ENCODE peak calls at places on chromosomes 11 and 22, in four cellular contexts. One of them, this sample, is unnamed.
A peak's percentile ranks its signal among the peaks of the same experiment; 100 is the strongest.

GRCh38 chr11:60459345-60459744 is 3.7 kb downstream of the MS4A1 start:
- DNase-seq in GM23248: no peak
- DNase-seq in neuronal stem cell: no peak
- DNase-seq in mesenchymal stem cell: no peak
- DNase-seq in this sample: no peak

GRCh38 chr11:57460017-57460755 is at the start of gene RTN4RL2:
- DNase-seq in mesenchymal stem cell: peak; percentile 52
- DNase-seq in neuronal stem cell: peak; percentile 72
- DNase-seq in GM23248: peak; percentile 67
- DNase-seq in this sample: peak; percentile 80

GRCh38 chr22:38707346-38707745 is 1.6 kb downstream of the GTPBP1 start:
- DNase-seq in mesenchymal stem cell: peak; percentile 69
- DNase-seq in neuronal stem cell: no peak
- DNase-seq in GM23248: peak; percentile 75
- DNase-seq in this sample: no peak

GRCh38 chr11:7882860-7883259 is 48.2 kb downstream of the OR10A6 start:
- DNase-seq in GM23248: peak; percentile 20
- DNase-seq in neuronal stem cell: no peak
- DNase-seq in mesenchymal stem cell: no peak
- DNase-seq in this sample: no peak

GRCh38 chr22:37636186-37636948 is 3.1 kb upstream of the SH3BP1 start:
- DNase-seq in GM23248: peak; percentile 27
- DNase-seq in mesenchymal stem cell: peak; percentile 91
- DNase-seq in neuronal stem cell: no peak
- DNase-seq in this sample: no peak

GRCh38 chr22:38744981-38745380 is 10.8 kb downstream of the SUN2 start:
- DNase-seq in neuronal stem cell: no peak
- DNase-seq in GM23248: no peak
- DNase-seq in mesenchymal stem cell: no peak
- DNase-seq in this sample: no peak

GRCh38 chr11:1117970-1118369 is 39.8 kb upstream of the MUC5AC start:
- DNase-seq in neuronal stem cell: no peak
- DNase-seq in GM23248: no peak
- DNase-seq in mesenchymal stem cell: no peak
- DNase-seq in this sample: no peak

GRCh38 chr11:112017538-112017937 is 7.7 kb upstream of the DLAT start:
- DNase-seq in mesenchymal stem cell: no peak
- DNase-seq in GM23248: peak; percentile 54
- DNase-seq in neuronal stem cell: no peak
- DNase-seq in this sample: no peak

GRCh38 chr11:3861698-3862097 is 6.2 kb downstream of the STIM1 start:
- DNase-seq in mesenchymal stem cell: no peak
- DNase-seq in GM23248: no peak
- DNase-seq in neuronal stem cell: no peak
- DNase-seq in this sample: no peak

GRCh38 chr11:3995949-3996554 is 98.5 kb upstream of the RRM1 start:
- DNase-seq in GM23248: peak; percentile 81
- DNase-seq in mesenchymal stem cell: peak; percentile 66
- DNase-seq in neuronal stem cell: no peak
- DNase-seq in this sample: no peak

GRCh38 chr11:102115557-102115956 is 5.3 kb downstream of the YAP1 start:
- DNase-seq in GM23248: peak; percentile 63
- DNase-seq in neuronal stem cell: peak; percentile 45
- DNase-seq in mesenchymal stem cell: peak; percentile 69
- DNase-seq in this sample: no peak

GRCh38 chr22:43338766-43339345 is 4.3 kb downstream of the SCUBE1 start:
- DNase-seq in neuronal stem cell: no peak
- DNase-seq in mesenchymal stem cell: no peak
- DNase-seq in GM23248: no peak
- DNase-seq in this sample: no peak

GRCh38 chr11:2805388-2806057 is 80.1 kb downstream of the CDKN1C start:
- DNase-seq in mesenchymal stem cell: no peak
- DNase-seq in GM23248: no peak
- DNase-seq in neuronal stem cell: no peak
- DNase-seq in this sample: peak; percentile 24

GRCh38 chr11:106939157-106939556 is 79.1 kb downstream of the GUCY1A2 start:
- DNase-seq in neuronal stem cell: no peak
- DNase-seq in GM23248: no peak
- DNase-seq in mesenchymal stem cell: no peak
- DNase-seq in this sample: no peak

GRCh38 chr11:63180536-63180935 is 36.5 kb upstream of the SLC22A24 start:
- DNase-seq in GM23248: no peak
- DNase-seq in mesenchymal stem cell: no peak
- DNase-seq in neuronal stem cell: no peak
- DNase-seq in this sample: no peak

GRCh38 chr11:63179446-63180068 is 35.5 kb upstream of the SLC22A24 start:
- DNase-seq in neuronal stem cell: no peak
- DNase-seq in mesenchymal stem cell: no peak
- DNase-seq in GM23248: no peak
- DNase-seq in this sample: no peak

GRCh38 chr11:63177872-63178271 is 33.9 kb upstream of the SLC22A24 start:
- DNase-seq in GM23248: no peak
- DNase-seq in neuronal stem cell: no peak
- DNase-seq in mesenchymal stem cell: no peak
- DNase-seq in this sample: no peak
- H3K4me2 ChIP-seq in GM23248: no peak overlapping the region
- H3K4me2 ChIP-seq in neuronal stem cell: no peak overlapping the region
- H3K4me2 ChIP-seq in mesenchymal stem cell: no peak overlapping the region
- H3K4me2 ChIP-seq in this sample: no peak overlapping the region

DNA sequence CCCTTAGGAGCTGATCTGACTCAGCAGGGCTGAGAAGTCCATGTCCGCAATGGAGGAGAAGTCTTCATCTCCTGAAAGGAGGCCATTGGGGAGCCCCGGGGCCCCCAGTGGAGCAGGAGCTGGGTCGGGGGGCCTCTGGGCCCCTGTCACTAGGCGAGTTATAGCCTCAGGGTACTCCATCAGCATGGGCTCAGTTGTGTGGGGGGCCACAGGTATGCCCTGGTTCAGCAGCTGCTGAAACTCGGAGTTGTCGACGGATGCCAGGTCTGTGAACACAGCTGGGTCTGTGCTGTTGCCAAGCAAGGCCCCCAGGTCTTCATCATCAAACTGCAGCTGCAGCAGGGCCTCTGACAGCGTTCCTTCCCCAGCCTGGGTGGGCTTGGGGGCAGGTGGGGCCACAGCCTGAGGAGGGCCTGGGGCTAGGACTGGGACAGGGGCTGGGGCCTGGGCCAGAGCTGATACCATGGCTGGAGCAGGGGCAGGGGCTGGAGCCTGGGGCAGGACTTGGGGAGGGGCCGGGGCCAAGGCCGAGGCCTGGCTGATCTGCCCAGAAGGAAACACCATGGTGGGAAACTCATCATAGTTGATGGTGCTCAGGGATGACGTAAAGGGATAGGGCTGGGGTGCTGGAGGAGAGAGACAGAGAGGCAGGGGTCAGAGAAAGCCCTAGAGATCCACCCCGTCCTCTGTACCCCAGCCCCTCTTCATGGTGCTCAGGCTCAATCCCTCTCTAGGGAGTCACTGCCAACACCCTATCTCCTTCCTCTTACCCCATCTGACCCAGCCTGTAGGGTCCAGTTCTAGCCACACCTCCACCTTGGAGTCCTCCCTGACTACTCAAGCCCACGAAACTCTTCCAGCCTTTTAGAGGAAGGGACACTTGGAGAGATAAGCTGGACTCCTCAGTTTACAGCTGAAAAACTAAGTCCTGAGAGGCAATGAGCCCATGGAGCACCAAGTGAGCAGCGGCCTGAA is 8.1 kb downstream of the RELA start:
- DNase-seq in neuronal stem cell: no peak
- DNase-seq in mesenchymal stem cell: no peak
- DNase-seq in GM23248: no peak
- DNase-seq in this sample: no peak
- H3K9ac ChIP-seq in neuronal stem cell: no peak overlapping the region
- H3K9ac ChIP-seq in mesenchymal stem cell: peak overlapping the region; percentile 94
- H3K9ac ChIP-seq in GM23248: peak overlapping the region; percentile 82
- H3K9ac ChIP-seq in this sample: no peak overlapping the region

DNA sequence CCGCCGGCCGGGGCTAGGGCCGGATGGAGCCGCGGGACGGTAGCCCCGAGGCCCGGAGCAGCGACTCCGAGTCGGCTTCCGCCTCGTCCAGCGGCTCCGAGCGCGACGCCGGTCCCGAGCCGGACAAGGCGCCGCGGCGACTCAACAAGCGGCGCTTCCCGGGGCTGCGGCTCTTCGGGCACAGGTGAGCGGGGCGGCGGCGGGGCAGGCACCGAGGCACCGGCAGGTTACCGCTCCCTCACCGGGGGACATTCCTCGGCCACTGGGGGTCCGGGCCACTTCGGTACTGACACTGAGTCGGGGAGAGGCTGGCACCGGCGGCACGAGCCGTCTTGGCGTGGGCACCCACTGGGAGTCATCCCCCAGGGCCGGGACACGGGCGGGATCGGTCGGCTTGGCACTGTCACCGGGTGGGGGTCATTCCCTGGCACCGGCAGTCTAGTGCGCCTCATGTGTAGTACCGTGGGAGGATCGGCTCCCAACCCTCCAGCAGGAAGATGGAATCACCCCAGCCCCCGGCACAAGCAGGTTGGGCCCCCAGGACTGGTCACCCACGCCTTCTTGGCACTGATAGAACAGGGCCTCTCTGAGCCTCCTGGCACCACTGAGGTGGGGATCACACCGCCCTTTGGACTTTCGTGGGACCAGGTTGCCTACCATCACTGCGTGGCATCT is 511 bp downstream of the DGKZ start:
- DNase-seq in GM23248: peak; percentile 57
- DNase-seq in neuronal stem cell: no peak
- DNase-seq in mesenchymal stem cell: no peak
- DNase-seq in this sample: no peak
- H2AFZ ChIP-seq in GM23248: peak overlapping the region; percentile 48
- H2AFZ ChIP-seq in neuronal stem cell: peak overlapping the region; percentile 77
- H2AFZ ChIP-seq in mesenchymal stem cell: no peak overlapping the region
- H2AFZ ChIP-seq in this sample: no peak overlapping the region

DNA sequence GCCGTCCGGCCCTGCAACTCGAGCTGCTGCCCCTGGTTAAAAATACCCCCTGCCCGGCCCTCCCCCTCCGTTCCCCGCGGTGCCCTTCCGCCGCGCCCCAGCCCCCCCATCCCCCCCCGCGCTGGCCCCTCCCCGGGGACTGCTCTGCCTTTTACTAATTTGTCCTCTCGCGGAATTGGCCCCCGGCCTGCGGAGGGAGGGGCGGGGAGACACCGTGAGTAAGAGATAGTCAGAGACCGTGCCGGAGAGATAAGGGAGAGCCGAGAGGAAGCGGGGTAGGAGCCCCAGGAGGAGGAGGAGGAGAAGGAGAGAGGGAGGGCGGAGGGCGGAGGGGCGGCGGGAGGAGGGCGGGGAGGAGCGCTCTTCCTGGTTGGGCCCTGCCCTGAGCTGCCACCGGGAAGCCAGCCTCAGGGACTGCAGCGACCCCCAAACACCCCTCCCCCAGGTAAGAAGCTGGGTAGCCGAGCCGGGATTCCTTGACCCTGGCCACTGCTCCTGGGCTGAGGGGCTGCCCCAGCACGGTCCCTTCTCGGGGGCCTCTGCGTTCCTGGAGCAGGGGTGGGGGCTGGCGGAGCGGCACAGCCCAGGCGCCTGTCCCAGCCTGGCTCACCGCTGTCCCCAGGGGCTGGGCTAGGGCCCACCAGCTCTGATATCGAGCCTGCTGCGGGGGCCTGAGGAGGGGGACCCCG is at the start of gene CAPN1:
- DNase-seq in GM23248: peak; percentile 88
- DNase-seq in mesenchymal stem cell: peak; percentile 89
- DNase-seq in neuronal stem cell: peak; percentile 41
- DNase-seq in this sample: peak; percentile 85
- H3K4me2 ChIP-seq in GM23248: peak within 1 kb of the TSS; percentile 84
- H3K4me2 ChIP-seq in mesenchymal stem cell: peak within 1 kb of the TSS; percentile 70
- H3K4me2 ChIP-seq in neuronal stem cell: peak within 1 kb of the TSS; percentile 93
- H3K4me2 ChIP-seq in this sample: peak within 1 kb of the TSS; percentile 87

DNA sequence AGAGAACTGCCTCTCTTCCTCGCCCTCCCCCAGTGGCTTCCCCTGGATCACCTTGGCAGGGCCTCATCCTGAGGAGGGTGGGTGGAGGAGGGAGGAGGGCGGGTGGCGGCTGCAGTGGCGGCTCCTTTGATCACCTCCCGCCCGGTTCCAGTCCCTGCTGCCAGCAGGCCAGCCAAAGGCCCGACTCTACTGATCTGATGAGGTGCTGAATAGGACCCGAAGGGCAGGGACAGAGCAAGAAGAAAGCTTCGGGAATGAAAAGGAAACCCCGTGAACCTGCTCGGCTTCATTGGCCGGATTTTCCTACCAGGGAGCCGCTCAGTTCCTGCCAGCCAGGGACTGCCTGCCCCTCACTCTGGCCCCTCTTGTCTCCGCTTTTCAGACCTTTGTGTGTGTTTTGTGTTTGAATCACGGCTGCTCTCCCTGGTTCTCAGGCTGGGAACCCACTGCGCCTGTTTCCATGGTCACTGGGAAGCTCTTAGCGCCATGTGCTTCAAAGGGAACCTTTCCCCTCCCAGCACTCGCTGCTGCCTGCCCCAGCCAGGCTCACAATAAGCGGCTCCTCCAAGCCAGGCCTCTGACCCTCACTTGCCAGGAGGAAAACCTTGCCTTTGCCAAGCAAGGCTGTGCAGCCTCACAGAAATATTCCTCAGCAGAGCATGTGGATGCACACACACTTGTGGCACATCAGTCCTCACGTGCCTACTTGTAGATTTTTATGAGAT is 56.8 kb downstream of the C22orf31 start:
- DNase-seq in neuronal stem cell: peak; percentile 88
- DNase-seq in GM23248: no peak
- DNase-seq in mesenchymal stem cell: peak; percentile 46
- DNase-seq in this sample: peak; percentile 80
- H3K9ac ChIP-seq in neuronal stem cell: no peak overlapping the region
- H3K9ac ChIP-seq in GM23248: no peak overlapping the region
- H3K9ac ChIP-seq in mesenchymal stem cell: no peak overlapping the region
- H3K9ac ChIP-seq in this sample: no peak overlapping the region

GRCh38 chr11:73242291-73243092 is 24.4 kb downstream of the P2RY2 start:
- DNase-seq in GM23248: peak; percentile 85
- DNase-seq in mesenchymal stem cell: peak; percentile 77
- DNase-seq in neuronal stem cell: peak; percentile 78
- DNase-seq in this sample: peak; percentile 91

GRCh38 chr11:73245461-73245860 is 26.7 kb upstream of the P2RY6 start:
- DNase-seq in mesenchymal stem cell: no peak
- DNase-seq in neuronal stem cell: no peak
- DNase-seq in GM23248: no peak
- DNase-seq in this sample: no peak

GRCh38 chr11:73241300-73241699 is 23.2 kb downstream of the P2RY2 start:
- DNase-seq in mesenchymal stem cell: no peak
- DNase-seq in neuronal stem cell: no peak
- DNase-seq in GM23248: no peak
- DNase-seq in this sample: no peak

GRCh38 chr11:73244589-73245240 is 26.6 kb downstream of the P2RY2 start:
- DNase-seq in neuronal stem cell: no peak
- DNase-seq in GM23248: no peak
- DNase-seq in mesenchymal stem cell: no peak
- DNase-seq in this sample: peak; percentile 15

DNA sequence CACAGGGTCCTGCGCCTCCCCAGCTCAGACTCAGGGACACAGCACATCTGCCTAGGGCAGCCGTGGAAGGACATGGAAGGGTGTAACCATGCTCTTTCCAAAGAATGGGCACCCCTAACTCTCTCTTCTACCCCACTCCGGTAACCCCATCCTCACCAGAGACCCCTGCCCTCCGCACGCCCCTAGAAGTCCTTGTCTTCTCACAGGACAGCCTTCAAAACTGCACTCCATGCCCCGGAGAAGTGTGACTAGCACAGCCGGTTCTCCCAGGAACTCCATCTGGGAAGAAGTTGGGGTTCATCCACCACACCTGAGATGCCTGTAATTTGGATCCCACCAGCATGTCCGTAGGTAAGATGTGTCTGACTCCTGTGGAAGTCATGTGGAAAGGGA is 25.0 kb downstream of the P2RY2 start:
- DNase-seq in GM23248: no peak
- DNase-seq in mesenchymal stem cell: no peak
- DNase-seq in neuronal stem cell: no peak
- DNase-seq in this sample: no peak
- H2AFZ ChIP-seq in GM23248: peak overlapping the region; percentile 5
- H2AFZ ChIP-seq in mesenchymal stem cell: no peak overlapping the region
- H2AFZ ChIP-seq in neuronal stem cell: peak overlapping the region; percentile 94
- H2AFZ ChIP-seq in this sample: no peak overlapping the region

GRCh38 chr11:73137942-73138274 is 4.2 kb downstream of the FCHSD2 start:
- DNase-seq in mesenchymal stem cell: no peak
- DNase-seq in GM23248: no peak
- DNase-seq in neuronal stem cell: no peak
- DNase-seq in this sample: no peak
- H3K4me2 ChIP-seq in mesenchymal stem cell: no peak overlapping the region
- H3K4me2 ChIP-seq in GM23248: no peak overlapping the region
- H3K4me2 ChIP-seq in neuronal stem cell: no peak overlapping the region
- H3K4me2 ChIP-seq in this sample: no peak overlapping the region

This sample was measured in H9.